ENCODE peak calls at places on chromosomes 6 and 20, in eight cellular contexts. I is adrenal gland, Y is HCT116, E is lower leg skin, Z is GM12891, J is tibial nerve, W is body of pancreas, X is thyroid gland. O is an unnamed sample.

GRCh38 chr20:24784607-24785006 is 164.5 kb upstream of the CST7 start:
- DNase-seq in J (no peak), Z (no peak), E (no peak), W (no peak), I (no peak), Y (no peak), X (no peak), O (no peak)

GRCh38 chr6:150987371-150987828 is 121.9 kb downstream of the MTHFD1L start:
- DNase-seq in Z (no peak), E (no peak), X (no peak), J (no peak), Y (no peak), W (no peak), I (no peak), O (no peak)

GRCh38 chr6:63709148-63709547 is 73.5 kb downstream of the PHF3 start:
- DNase-seq in Z (no peak), E (no peak), X (no peak), Y (no peak), I (no peak), J (no peak), W (no peak), O (no peak)

GRCh38 chr6:142482249-142482648 is 180.4 kb downstream of the ADGRG6 start:
- DNase-seq in Z (no peak), E (no peak), I (no peak), J (no peak), Y (no peak), W (peak), X (no peak), O (no peak)

GRCh38 chr6:33168624-33169023 is 23.6 kb downstream of the COL11A2 start:
- DNase-seq in Y (no peak), E (no peak), Z (no peak), X (no peak), I (no peak), W (no peak), J (no peak), O (no peak)

GRCh38 chr20:7754102-7754501 is 186.2 kb downstream of the HAO1 start:
- DNase-seq in Y (no peak), W (no peak), Z (no peak), E (no peak), I (no peak), J (no peak), X (no peak), O (no peak)

GRCh38 chr20:47318027-47318595 is 38.4 kb downstream of the ZMYND8 start:
- DNase-seq in J (no peak), X (peak), E (no peak), Z (no peak), I (no peak), W (no peak), Y (no peak), O (peak)

GRCh38 chr6:21109421-21110178 is 484.0 kb upstream of the SOX4 start:
- DNase-seq in Z (no peak), W (no peak), E (no peak), I (no peak), J (no peak), Y (peak), X (no peak), O (peak)

GRCh38 chr6:131966443-131966842 is 15.3 kb upstream of the CCN2 start:
- DNase-seq in Y (no peak), E (no peak), J (no peak), X (peak), Z (no peak), W (no peak), I (no peak), O (no peak)

GRCh38 chr20:63572071-63572787 is 1.8 kb downstream of the HELZ2 start:
- DNase-seq in E (no peak), X (no peak), I (no peak), W (no peak), J (no peak), Z (no peak), Y (no peak), O (no peak)

GRCh38 chr6:51992834-51993233 is 94.6 kb downstream of the PKHD1 start:
- DNase-seq in X (no peak), Z (no peak), I (no peak), Y (no peak), W (no peak), E (no peak), J (no peak), O (no peak)

GRCh38 chr6:159899994-159900745 is 9.4 kb downstream of the MAS1 start:
- DNase-seq in E (no peak), W (no peak), Y (no peak), Z (no peak), X (peak), I (no peak), J (no peak), O (no peak)

GRCh38 chr20:46145646-46146045 is 27.5 kb downstream of the CD40 start:
- DNase-seq in E (no peak), Z (no peak), X (no peak), Y (no peak), J (no peak), I (no peak), W (no peak), O (no peak)

GRCh38 chr20:34522969-34523871 is 7.0 kb downstream of the DYNLRB1 start:
- DNase-seq in J (no peak), I (peak), Z (peak), X (peak), E (peak), W (peak), Y (peak), O (peak)
- TF ChIP-seq POLR2A in J (no peak), I (no peak), Z (no peak), X (no peak), E (no peak), W (no peak), Y (no peak), O (no peak)

DNA sequence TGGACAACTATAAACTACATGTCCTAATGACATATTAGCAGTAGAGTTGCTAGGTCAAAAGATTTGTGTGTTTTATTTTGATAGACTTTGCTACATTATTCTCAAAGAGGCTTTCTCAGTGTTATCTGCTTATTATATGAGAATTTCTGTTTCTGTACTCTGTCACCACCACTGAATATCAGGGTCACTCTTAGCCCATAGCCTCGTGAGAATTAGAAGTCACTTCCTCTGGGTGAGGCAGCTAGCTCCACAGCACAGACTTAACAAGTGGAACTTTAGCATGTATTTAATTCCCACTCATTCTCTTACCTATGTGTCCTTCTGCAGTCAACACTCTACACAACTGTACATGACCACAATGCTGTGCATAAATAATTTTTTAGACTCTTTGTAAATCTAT is 6.7 kb downstream of the PHACTR2 start:
- DNase-seq in Y (no peak), J (no peak), W (no peak), I (no peak), X (no peak), E (no peak), Z (no peak), O (no peak)
- TF ChIP-seq POLR2A in Y (no peak), J (no peak), W (no peak), I (no peak), X (no peak), E (no peak), Z (no peak), O (no peak)

GRCh38 chr6:133951881-133952814 is 876 bp upstream of the TBPL1 start:
- DNase-seq in Y (peak), E (peak), Z (peak), I (peak), X (peak), J (peak), W (peak), O (peak)
- TF ChIP-seq POLR2A in Y (no peak), E (no peak), Z (peak), I (peak), X (peak), J (no peak), W (no peak), O (no peak)

GRCh38 chr6:16783952-16784351 is 22.7 kb upstream of the ATXN1 start:
- DNase-seq in I (no peak), Z (no peak), X (no peak), J (no peak), W (no peak), Y (no peak), E (no peak), O (no peak)

GRCh38 chr6:16781348-16782169 is 20.3 kb upstream of the ATXN1 start:
- DNase-seq in X (peak), E (peak), W (no peak), I (no peak), Y (no peak), Z (no peak), J (no peak), O (no peak)

GRCh38 chr6:16787128-16787685 is 25.9 kb upstream of the ATXN1 start:
- DNase-seq in Y (no peak), X (no peak), Z (no peak), W (no peak), J (no peak), E (no peak), I (no peak), O (no peak)

GRCh38 chr6:16783485-16783884 is 22.2 kb upstream of the ATXN1 start:
- DNase-seq in W (no peak), Z (no peak), I (no peak), E (no peak), J (no peak), Y (no peak), X (no peak), O (no peak)

DNA sequence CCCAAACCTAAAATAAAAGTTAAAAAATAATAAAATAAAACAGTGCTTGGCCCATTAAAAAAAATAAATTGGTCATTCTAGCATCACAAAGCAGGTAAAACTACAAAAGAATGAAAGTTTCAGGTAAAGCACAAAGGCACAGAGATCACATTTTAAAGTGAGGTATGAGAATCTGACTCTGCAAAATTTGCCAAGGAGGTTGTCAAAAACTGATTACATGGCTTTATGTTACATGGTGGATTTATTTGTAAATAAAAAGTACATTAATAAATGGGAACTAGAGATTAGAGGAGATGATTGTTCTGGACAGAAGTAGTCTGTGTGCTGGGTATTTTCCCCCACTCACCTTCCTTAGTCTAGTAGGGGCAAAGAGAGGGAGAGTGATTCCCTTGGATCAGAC is 24.2 kb upstream of the ATXN1 start:
- DNase-seq in I (no peak), X (no peak), Y (no peak), J (no peak), Z (no peak), E (no peak), W (no peak), O (no peak)
- TF ChIP-seq POLR2A in I (no peak), X (no peak), Y (no peak), J (no peak), Z (no peak), E (no peak), W (no peak), O (no peak)

DNA sequence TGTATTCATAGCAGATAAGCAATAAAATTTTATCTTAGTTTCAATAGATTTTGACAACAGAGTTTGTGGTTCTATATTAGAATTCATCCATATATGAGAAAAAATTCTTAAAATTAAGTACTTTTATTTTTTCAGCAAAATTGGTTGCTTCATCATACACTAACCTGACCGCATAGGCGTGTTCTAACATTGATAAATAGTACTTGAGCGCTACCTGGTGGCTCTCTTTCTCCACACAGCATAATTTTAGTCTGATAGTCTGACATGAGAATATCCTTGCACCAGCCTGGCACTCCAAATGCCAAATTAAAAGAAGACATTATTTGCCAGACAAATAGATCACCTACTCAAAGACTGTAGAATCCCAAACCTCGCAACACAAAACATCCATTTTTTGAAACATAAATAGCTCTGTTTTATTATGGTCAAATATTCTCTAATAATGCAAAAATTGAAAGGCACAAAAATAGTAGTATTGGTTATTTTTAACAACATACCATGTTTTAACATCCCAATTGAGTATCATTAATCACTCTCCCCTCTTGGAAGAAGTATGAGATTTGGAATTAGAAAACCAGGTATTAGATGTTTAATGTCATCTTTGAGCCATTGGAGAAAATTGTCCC is 33.0 kb upstream of the FILIP1 start:
- DNase-seq in Z (no peak), I (peak), W (peak), J (peak), E (peak), Y (peak), X (peak), O (peak)
- TF ChIP-seq POLR2A in Z (no peak), I (no peak), W (no peak), J (no peak), E (no peak), Y (no peak), X (no peak), O (no peak)

DNA sequence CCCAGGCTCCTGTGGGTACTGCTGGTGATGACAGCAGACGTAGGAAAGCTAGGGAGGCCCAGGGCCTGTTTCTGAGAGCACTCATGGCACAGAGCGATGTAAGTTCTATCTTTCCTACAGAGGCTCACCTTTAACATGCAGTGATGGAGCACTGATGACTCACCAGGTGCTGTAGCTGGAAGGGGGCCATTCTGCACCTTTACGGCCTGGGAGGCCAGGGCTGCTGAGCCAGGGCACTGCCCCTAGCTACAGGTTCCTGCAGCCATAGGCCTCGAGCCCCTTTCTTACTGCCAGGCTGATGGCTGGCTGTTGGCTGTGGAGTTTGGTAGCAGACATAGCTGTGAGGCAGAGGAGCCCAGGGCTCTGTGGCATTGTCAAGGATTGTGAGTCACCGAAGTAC is 31.1 kb upstream of the GPR6 start:
- DNase-seq in Z (no peak), E (no peak), I (no peak), J (no peak), X (no peak), Y (no peak), W (no peak), O (no peak)
- TF ChIP-seq POLR2A in Z (no peak), E (no peak), I (no peak), J (no peak), X (no peak), Y (no peak), W (no peak), O (no peak)

GRCh38 chr6:26330835-26331808 is 33.9 kb upstream of the BTN3A2 start:
- DNase-seq in I (no peak), W (no peak), X (no peak), Z (no peak), J (no peak), E (no peak), Y (no peak), O (no peak)
- TF ChIP-seq POLR2A in I (no peak), W (no peak), X (no peak), Z (no peak), J (no peak), E (no peak), Y (no peak), O (no peak)

GRCh38 chr6:158039571-158040050 is 57.9 kb downstream of the SYNJ2 start:
- DNase-seq in Z (no peak), Y (no peak), W (no peak), J (no peak), I (no peak), E (no peak), X (no peak), O (peak)

GRCh38 chr6:158040804-158041347 is 59.2 kb downstream of the SYNJ2 start:
- DNase-seq in Y (no peak), E (no peak), J (no peak), X (no peak), I (no peak), Z (no peak), W (no peak), O (no peak)

GRCh38 chr6:158039178-158039557 is 57.5 kb downstream of the SYNJ2 start:
- DNase-seq in J (no peak), Z (no peak), W (no peak), I (no peak), Y (no peak), E (no peak), X (no peak), O (peak)

GRCh38 chr6:158041370-158041769 is 59.7 kb downstream of the SYNJ2 start:
- DNase-seq in X (no peak), J (no peak), Z (no peak), E (no peak), I (no peak), W (no peak), Y (no peak), O (peak)

DNA sequence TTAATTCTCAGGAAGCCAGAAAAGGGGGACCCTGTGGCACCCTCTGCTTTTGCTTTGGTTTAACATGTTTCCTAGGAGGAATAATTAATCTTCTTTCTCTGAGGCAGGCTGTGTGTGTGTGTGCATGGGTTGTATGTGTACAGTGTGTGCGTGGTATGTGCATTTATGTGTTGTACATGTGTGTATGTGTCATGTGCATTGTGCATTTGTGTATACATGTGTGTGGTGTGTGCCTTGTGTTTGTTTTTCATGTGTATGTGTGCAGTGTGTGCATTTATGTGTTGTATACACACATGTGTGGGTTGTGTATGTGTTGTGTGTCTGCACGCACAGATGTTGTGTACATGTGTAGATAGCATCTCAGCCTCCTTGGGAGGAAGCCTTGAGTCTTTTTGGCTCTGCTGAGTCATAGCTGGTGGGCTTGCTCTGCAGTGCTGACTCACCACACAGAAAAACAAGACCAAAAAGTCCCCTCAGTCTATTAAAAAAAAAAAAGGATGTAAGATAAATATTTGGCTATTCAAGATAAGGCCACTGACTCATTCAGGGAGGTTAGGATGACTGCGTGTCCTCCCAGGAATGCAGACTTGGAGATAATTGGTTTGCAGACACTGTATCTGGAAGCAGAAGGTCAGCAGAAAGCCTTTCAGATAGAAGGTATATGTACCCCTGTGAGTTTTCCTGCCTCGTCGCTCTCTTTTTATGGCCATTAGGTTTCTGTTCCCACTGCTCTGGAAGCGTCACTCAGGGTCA is 58.6 kb downstream of the SYNJ2 start:
- DNase-seq in X (no peak), I (peak), W (peak), Z (no peak), E (no peak), J (no peak), Y (peak), O (peak)
- TF ChIP-seq POLR2A in X (no peak), I (peak), W (no peak), Z (no peak), E (no peak), J (no peak), Y (no peak), O (peak)

GRCh38 chr6:36862848-36863382 is 11.7 kb downstream of the PPIL1 start:
- DNase-seq in Z (no peak), X (no peak), Y (no peak), J (no peak), W (no peak), I (peak), E (no peak), O (no peak)

GRCh38 chr6:36860126-36860525 is 14.5 kb downstream of the PPIL1 start:
- DNase-seq in J (no peak), W (no peak), Z (no peak), I (peak), E (no peak), Y (no peak), X (peak), O (no peak)

GRCh38 chr6:36863670-36864540 is 10.7 kb downstream of the PPIL1 start:
- DNase-seq in J (no peak), Z (no peak), W (no peak), I (peak), Y (no peak), X (no peak), E (no peak), O (no peak)

GRCh38 chr6:36865835-36866234 is 8.8 kb downstream of the PPIL1 start:
- DNase-seq in Z (no peak), J (no peak), X (no peak), W (no peak), Y (no peak), I (no peak), E (no peak), O (no peak)

DNA sequence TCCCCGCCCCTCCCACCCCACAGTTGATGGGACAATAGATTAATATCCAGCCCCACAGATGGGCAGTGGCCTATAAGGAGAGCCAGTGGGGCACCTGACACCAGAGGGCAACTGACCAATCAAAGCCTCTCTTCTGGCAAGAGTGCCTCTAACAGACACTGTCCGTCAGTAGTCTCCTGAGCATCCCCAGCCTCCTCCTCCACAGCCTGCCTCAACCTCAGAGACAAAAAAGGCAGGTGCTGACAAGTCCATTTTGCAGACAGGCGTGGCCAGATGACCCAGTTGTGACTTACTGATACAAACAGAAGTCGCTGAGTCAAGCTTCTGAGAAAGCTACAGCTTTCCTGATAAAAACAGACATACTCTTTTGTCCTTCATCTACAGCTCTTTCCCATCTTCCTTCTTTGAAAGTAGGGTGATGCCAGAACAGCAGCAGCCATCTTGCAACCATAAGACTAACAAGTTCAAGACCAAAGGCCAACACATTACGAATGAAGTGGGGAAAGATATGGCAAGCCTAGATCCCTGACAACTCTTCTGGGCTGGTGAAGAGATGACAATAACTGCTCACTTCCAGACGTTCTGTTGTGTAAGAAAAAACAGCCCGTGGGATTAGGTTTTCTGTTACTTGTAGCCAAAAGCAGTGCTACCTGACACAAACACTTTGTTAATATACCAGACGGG is 12.3 kb downstream of the PPIL1 start:
- DNase-seq in J (no peak), X (no peak), W (no peak), E (no peak), I (peak), Z (no peak), Y (no peak), O (peak)
- TF ChIP-seq POLR2A in J (no peak), X (no peak), W (no peak), E (no peak), I (no peak), Z (no peak), Y (no peak), O (peak)